ENCODE peak calls at places on chromosomes 16 and 17, in nine cellular contexts. G, L, I, V, T, S, X, A and Q are unnamed samples.
A peak's percentile ranks its signal among the peaks of the same experiment; 100 is the strongest.

GRCh38 chr17:43545383-43545632 is 832 bp downstream of the ETV4 start:
- DNase-seq in G (peak; percentile 17), L (peak; percentile 26), I (no peak), V (no peak), T (peak; percentile 33), S (no peak), X (peak; percentile 28), A (no peak), Q (peak; percentile 39)

GRCh38 chr16:65280988-65281530 is 159.2 kb upstream of the CDH11 start:
- DNase-seq in G (no peak), L (no peak), I (no peak), V (no peak), T (no peak), S (no peak), X (no peak), A (no peak), Q (no peak)

GRCh38 chr16:47627056-47627455 is 165.9 kb downstream of the PHKB start:
- DNase-seq in G (no peak), L (no peak), I (no peak), V (no peak), T (no peak), S (no peak), X (no peak), A (no peak), Q (no peak)

GRCh38 chr17:77424585-77425344 is 284.0 kb downstream of the SEC14L1 start:
- DNase-seq in G (no peak), L (no peak), I (peak; percentile 45), V (peak; percentile 96), T (peak; percentile 92), S (peak; percentile 69), X (peak; percentile 72), A (no peak), Q (peak; percentile 83)

GRCh38 chr16:28846933-28847273 is 755 bp upstream of the TUFM start:
- DNase-seq in G (no peak), L (no peak), I (no peak), V (no peak), T (no peak), S (no peak), X (no peak), A (no peak), Q (no peak)

GRCh38 chr16:31513884-31514283 is 5.7 kb upstream of the RUSF1 start:
- DNase-seq in G (no peak), L (no peak), I (no peak), V (no peak), T (no peak), S (no peak), X (no peak), A (no peak), Q (no peak)

GRCh38 chr17:81551458-81552243 is 502 bp downstream of the FAAP100 start:
- DNase-seq in G (no peak), L (no peak), I (peak; percentile 56), V (peak; percentile 61), T (no peak), S (peak; percentile 46), X (no peak), A (peak; percentile 21), Q (peak; percentile 75)

GRCh38 chr16:71440669-71441347 is 1.0 kb downstream of the TLE7 start:
- DNase-seq in G (no peak), L (no peak), I (no peak), V (no peak), T (no peak), S (no peak), X (no peak), A (no peak), Q (no peak)

GRCh38 chr17:76630151-76630550 is 13.4 kb downstream of the ST6GALNAC1 start:
- DNase-seq in G (no peak), L (no peak), I (no peak), V (no peak), T (no peak), S (no peak), X (no peak), A (no peak), Q (no peak)

DNA sequence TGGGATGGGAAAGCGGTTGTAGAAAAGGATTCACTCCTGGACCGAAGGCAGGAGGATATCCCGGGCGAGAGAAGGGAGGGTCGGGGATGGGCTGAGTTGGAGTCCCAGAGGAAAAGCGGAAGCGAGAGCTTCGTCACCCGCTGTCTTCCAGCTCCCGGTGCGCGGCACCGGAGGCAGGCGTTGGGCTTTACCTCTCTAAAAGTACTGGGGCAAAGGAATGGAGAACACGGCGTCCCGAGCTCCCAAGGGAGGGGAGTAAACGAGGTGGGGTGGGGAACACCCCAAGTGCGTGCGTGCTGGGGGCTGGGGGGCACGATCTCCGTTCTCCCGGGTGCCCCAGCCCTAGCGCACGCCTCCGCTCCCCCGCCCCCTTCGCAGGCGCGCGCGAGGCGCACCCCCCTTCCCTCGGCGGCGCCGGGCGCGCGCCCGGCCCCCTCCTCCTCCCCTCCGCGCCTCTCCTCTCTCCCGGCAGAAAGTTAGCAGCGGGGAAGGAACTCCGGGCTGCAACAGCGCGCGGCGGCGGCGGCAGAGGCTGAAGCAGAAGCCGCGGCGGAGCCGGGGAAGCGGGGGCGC is at the start of gene HS3ST4:
- DNase-seq in G (no peak), L (peak; percentile 85), I (no peak), V (no peak), T (no peak), S (no peak), X (peak; percentile 43), A (no peak), Q (no peak)
- H3K4me3 ChIP-seq in G (no peak within 1 kb of the TSS), L (peak within 1 kb of the TSS; percentile 75), I (no peak within 1 kb of the TSS), V (peak within 1 kb of the TSS; percentile 69), T (peak within 1 kb of the TSS; percentile 38), S (peak within 1 kb of the TSS; percentile 43), X (peak within 1 kb of the TSS; percentile 53), A (no peak within 1 kb of the TSS), Q (peak within 1 kb of the TSS; percentile 26)

GRCh38 chr17:55418369-55419268 is 3.0 kb downstream of the MMD start:
- DNase-seq in G (no peak), L (no peak), I (no peak), V (no peak), T (no peak), S (no peak), X (no peak), A (no peak), Q (no peak)
- H3K4me3 ChIP-seq in G (no peak overlapping the region), L (no peak overlapping the region), I (peak overlapping the region; percentile 99), V (no peak overlapping the region), T (no peak overlapping the region), S (no peak overlapping the region), X (no peak overlapping the region), A (no peak overlapping the region), Q (no peak overlapping the region)

GRCh38 chr16:10665166-10665565 is 29.6 kb downstream of the TEKT5 start:
- DNase-seq in G (no peak), L (no peak), I (no peak), V (no peak), T (no peak), S (no peak), X (no peak), A (no peak), Q (no peak)
- H3K4me3 ChIP-seq in G (no peak overlapping the region), L (no peak overlapping the region), I (no peak overlapping the region), V (no peak overlapping the region), T (no peak overlapping the region), S (no peak overlapping the region), X (no peak overlapping the region), A (no peak overlapping the region), Q (no peak overlapping the region)

GRCh38 chr16:24543949-24544348 is 4.6 kb downstream of the RBBP6 start:
- DNase-seq in G (no peak), L (no peak), I (peak; percentile 55), V (no peak), T (no peak), S (no peak), X (no peak), A (no peak), Q (no peak)
- H3K4me3 ChIP-seq in G (no peak overlapping the region), L (peak overlapping the region; percentile 94), I (peak overlapping the region; percentile 99), V (peak overlapping the region; percentile 15), T (peak overlapping the region; percentile 98), S (no peak overlapping the region), X (no peak overlapping the region), A (peak overlapping the region; percentile 22), Q (no peak overlapping the region)

DNA sequence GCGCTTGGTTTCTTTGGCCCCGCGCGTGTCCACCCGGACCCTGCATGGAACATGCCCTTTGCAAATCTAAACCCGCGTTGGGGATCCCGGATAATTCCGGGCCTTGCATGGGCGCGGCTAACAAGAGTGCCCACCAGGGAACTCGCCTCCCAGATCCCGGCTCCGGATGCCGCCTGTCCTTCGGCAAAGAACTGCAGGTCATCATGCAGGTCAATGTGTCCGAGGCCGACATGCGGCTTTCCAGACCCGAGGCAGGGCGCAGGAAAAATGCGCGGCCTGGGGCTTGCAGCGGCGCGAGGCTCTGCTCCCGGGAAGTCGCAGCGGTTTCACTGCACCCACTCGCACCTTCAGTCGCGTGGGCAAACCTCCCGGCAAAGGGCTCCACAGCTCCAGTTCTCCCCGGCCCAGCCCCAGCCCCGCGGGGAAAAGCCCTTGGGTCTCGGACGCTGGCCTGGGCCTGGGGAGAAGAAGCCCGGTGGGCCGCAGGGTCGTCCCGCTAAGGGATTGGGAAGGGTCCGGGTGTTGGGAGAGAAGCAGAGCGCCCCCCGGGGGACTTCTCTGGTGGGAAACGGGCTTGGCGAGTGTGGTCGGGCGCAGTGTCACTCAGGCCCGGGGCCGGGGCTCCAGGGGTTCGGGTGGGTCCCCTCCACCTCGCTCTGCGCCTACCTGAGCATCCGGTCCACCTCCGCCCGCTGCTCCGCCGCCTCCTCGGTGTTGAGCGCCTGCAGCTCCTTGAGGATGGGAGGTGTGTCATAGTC is 805 bp downstream of the HNF1B start:
- DNase-seq in G (no peak), L (no peak), I (no peak), V (peak; percentile 32), T (no peak), S (peak; percentile 82), X (peak; percentile 58), A (no peak), Q (peak; percentile 47)
- H3K4me3 ChIP-seq in G (peak overlapping the region; percentile 27), L (no peak overlapping the region), I (no peak overlapping the region), V (no peak overlapping the region), T (peak overlapping the region; percentile 60), S (peak overlapping the region; percentile 67), X (peak overlapping the region; percentile 54), A (no peak overlapping the region), Q (peak overlapping the region; percentile 61)

GRCh38 chr16:84501077-84501735 is 3.3 kb downstream of the MEAK7 start:
- DNase-seq in G (no peak), L (no peak), I (no peak), V (no peak), T (no peak), S (peak; percentile 75), X (no peak), A (peak; percentile 96), Q (no peak)
- H3K4me3 ChIP-seq in G (no peak overlapping the region), L (no peak overlapping the region), I (no peak overlapping the region), V (no peak overlapping the region), T (no peak overlapping the region), S (no peak overlapping the region), X (no peak overlapping the region), A (no peak overlapping the region), Q (no peak overlapping the region)